ENCODE peak calls at places on chromosomes 11 and 22, in eight cellular contexts. M is GM23248, Z is hepatocyte, K is HCT116, N is OCI-LY7, S is PC-3, G is GM23338, C is SK-N-SH. I is an unnamed sample.

GRCh38 chr22:48503035-48503625 is 1324.5 kb downstream of the BRD1 start:
- DNase-seq in M (no peak), Z (no peak), K (no peak), N (no peak), S (no peak), G (no peak), C (no peak), I (no peak)

GRCh38 chr11:85663781-85664560 is 958 bp downstream of the CREBZF start:
- DNase-seq in M (peak; percentile 75), Z (peak; percentile 89), K (peak; percentile 48), N (peak; percentile 84), S (peak; percentile 78), G (peak; percentile 77), C (peak; percentile 82), I (peak; percentile 92)

GRCh38 chr22:47071812-47072641 is 309.6 kb downstream of the TBC1D22A start:
- DNase-seq in M (no peak), Z (no peak), K (no peak), N (no peak), S (no peak), G (no peak), C (no peak), I (no peak)

GRCh38 chr11:65506770-65507485 is 8.1 kb downstream of the MALAT1 start:
- DNase-seq in M (peak; percentile 85), Z (peak; percentile 93), K (peak; percentile 91), N (peak; percentile 71), S (peak; percentile 56), G (peak; percentile 81), C (no peak), I (peak; percentile 79)

GRCh38 chr11:86676533-86677154 is 4.2 kb upstream of the ME3 start:
- DNase-seq in M (peak; percentile 39), Z (peak; percentile 32), K (peak; percentile 33), N (peak; percentile 3), S (peak; percentile 18), G (peak; percentile 93), C (peak; percentile 22), I (peak; percentile 82)

GRCh38 chr11:117020873-117021564 is 77.2 kb downstream of the SIK3 start:
- DNase-seq in M (no peak), Z (peak; percentile 31), K (no peak), N (no peak), S (no peak), G (no peak), C (no peak), I (no peak)

GRCh38 chr11:130513132-130513531 is 64.7 kb downstream of the ADAMTS15 start:
- DNase-seq in M (peak; percentile 73), Z (no peak), K (no peak), N (no peak), S (peak; percentile 38), G (no peak), C (no peak), I (no peak)

GRCh38 chr11:18384157-18384641 is 10.2 kb upstream of the LDHA start:
- DNase-seq in M (peak; percentile 91), Z (peak; percentile 78), K (no peak), N (peak; percentile 45), S (peak; percentile 87), G (no peak), C (peak; percentile 74), I (peak; percentile 12)

GRCh38 chr11:7538023-7538422 is 24.2 kb downstream of the PPFIBP2 start:
- DNase-seq in M (peak; percentile 74), Z (no peak), K (no peak), N (no peak), S (no peak), G (no peak), C (no peak), I (no peak)

GRCh38 chr11:87281496-87281895 is 243.8 kb downstream of the TMEM135 start:
- DNase-seq in M (peak; percentile 79), Z (peak; percentile 18), K (no peak), N (no peak), S (peak; percentile 70), G (no peak), C (no peak), I (no peak)

GRCh38 chr22:27331526-27332281 is 469.9 kb downstream of the MN1 start:
- DNase-seq in M (peak; percentile 82), Z (peak; percentile 69), K (no peak), N (no peak), S (peak; percentile 4), G (peak; percentile 77), C (peak; percentile 81), I (peak; percentile 72)

GRCh38 chr22:29457730-29458129 is 19.3 kb downstream of the RFPL1 start:
- DNase-seq in M (peak; percentile 54), Z (peak; percentile 45), K (peak; percentile 70), N (peak; percentile 52), S (peak; percentile 50), G (peak; percentile 93), C (peak; percentile 78), I (peak; percentile 82)

GRCh38 chr11:2587976-2588748 is 111.6 kb downstream of the KCNQ1OT1 start:
- DNase-seq in M (no peak), Z (peak; percentile 3), K (no peak), N (no peak), S (no peak), G (no peak), C (peak; percentile 49), I (no peak)

GRCh38 chr11:2590131-2590950 is 109.5 kb downstream of the KCNQ1OT1 start:
- DNase-seq in M (no peak), Z (no peak), K (no peak), N (no peak), S (no peak), G (no peak), C (peak; percentile 12), I (no peak)

GRCh38 chr11:2588809-2589537 is 110.8 kb downstream of the KCNQ1OT1 start:
- DNase-seq in M (no peak), Z (peak; percentile 10), K (no peak), N (no peak), S (no peak), G (no peak), C (peak; percentile 10), I (no peak)

GRCh38 chr11:2590951-2591754 is 108.6 kb downstream of the KCNQ1OT1 start:
- DNase-seq in M (no peak), Z (peak; percentile 3), K (no peak), N (no peak), S (no peak), G (no peak), C (peak; percentile 14), I (no peak)

GRCh38 chr11:2589538-2589934 is 110.3 kb downstream of the KCNQ1OT1 start:
- DNase-seq in M (no peak), Z (peak; percentile 3), K (no peak), N (no peak), S (no peak), G (no peak), C (peak; percentile 43), I (no peak)
- TF ChIP-seq EZH2phosphoT487 in M (no peak), Z (no peak), K (no peak), N (no peak), S (no peak), G (no peak), C (no peak), I (no peak)

GRCh38 chr11:46745328-46745727 is 26.3 kb downstream of the F2 start:
- DNase-seq in M (no peak), Z (no peak), K (no peak), N (no peak), S (no peak), G (no peak), C (no peak), I (no peak)

GRCh38 chr11:46738887-46739286 is 19.9 kb downstream of the F2 start:
- DNase-seq in M (no peak), Z (no peak), K (no peak), N (no peak), S (no peak), G (peak; percentile 36), C (no peak), I (no peak)

GRCh38 chr11:46743693-46744339 is 24.8 kb downstream of the F2 start:
- DNase-seq in M (no peak), Z (no peak), K (no peak), N (no peak), S (no peak), G (no peak), C (no peak), I (no peak)

GRCh38 chr11:46743043-46743442 is 24.0 kb downstream of the F2 start:
- DNase-seq in M (no peak), Z (no peak), K (no peak), N (no peak), S (no peak), G (no peak), C (no peak), I (no peak)

GRCh38 chr11:46741600-46742484 is 22.8 kb downstream of the F2 start:
- DNase-seq in M (no peak), Z (no peak), K (no peak), N (no peak), S (no peak), G (no peak), C (no peak), I (no peak)
- H2AFZ ChIP-seq in M (no peak overlapping the region), Z (no peak overlapping the region), K (no peak overlapping the region), N (no peak overlapping the region), S (no peak overlapping the region), G (no peak overlapping the region), C (no peak overlapping the region), I (no peak overlapping the region)

GRCh38 chr11:129224538-129224937 is 32.4 kb upstream of the ARHGAP32 start:
- DNase-seq in M (peak; percentile 37), Z (no peak), K (no peak), N (no peak), S (peak; percentile 72), G (no peak), C (no peak), I (no peak)

GRCh38 chr11:129226207-129226798 is 34.2 kb upstream of the ARHGAP32 start:
- DNase-seq in M (no peak), Z (no peak), K (no peak), N (no peak), S (no peak), G (no peak), C (no peak), I (no peak)

GRCh38 chr11:129225190-129225589 is 33.1 kb upstream of the ARHGAP32 start:
- DNase-seq in M (peak; percentile 83), Z (no peak), K (no peak), N (no peak), S (peak; percentile 84), G (no peak), C (no peak), I (no peak)

GRCh38 chr11:129234978-129235377 is 42.9 kb upstream of the ARHGAP32 start:
- DNase-seq in M (no peak), Z (no peak), K (no peak), N (no peak), S (no peak), G (no peak), C (no peak), I (no peak)

GRCh38 chr11:129230006-129230405 is 37.9 kb upstream of the ARHGAP32 start:
- DNase-seq in M (peak; percentile 19), Z (no peak), K (no peak), N (no peak), S (peak; percentile 43), G (no peak), C (no peak), I (no peak)
- H3K4me2 ChIP-seq in M (no peak overlapping the region), Z (no peak overlapping the region), K (no peak overlapping the region), N (no peak overlapping the region), S (no peak overlapping the region), G (no peak overlapping the region), C (no peak overlapping the region), I (no peak overlapping the region)

GRCh38 chr11:47616726-47617416 is 22.7 kb upstream of the C1QTNF4 start:
- DNase-seq in M (peak; percentile 87), Z (peak; percentile 52), K (peak; percentile 21), N (peak; percentile 53), S (peak; percentile 46), G (peak; percentile 77), C (no peak), I (peak; percentile 60)
- TF ChIP-seq EZH2phosphoT487 in M (no peak), Z (no peak), K (no peak), N (no peak), S (no peak), G (no peak), C (no peak), I (no peak)

GRCh38 chr11:96023311-96023710 is 99.4 kb upstream of the MTMR2 start:
- DNase-seq in M (no peak), Z (no peak), K (no peak), N (no peak), S (no peak), G (no peak), C (no peak), I (no peak)
- H2AFZ ChIP-seq in M (no peak overlapping the region), Z (no peak overlapping the region), K (no peak overlapping the region), N (no peak overlapping the region), S (no peak overlapping the region), G (no peak overlapping the region), C (no peak overlapping the region), I (no peak overlapping the region)

I was measured in neural progenitor cell.